ENCODE peak calls at places on chromosomes 1 and 21, in six cellular contexts. J is effector memory CD4-positive, alpha-beta T cell; E is PC-9; O is cardiac muscle cell; L is heart right ventricle; N is WERI-Rb-1. M is an unnamed sample. For H3K36me3, the result is how much of the 10 kb centered on the place peaks cover.

GRCh38 chr1:179092896-179093461 is 11.1 kb downstream of the TOR3A start:
- DNase-seq in E (no peak), L (no peak), N (no peak), J (no peak), O (no peak), M (no peak)

GRCh38 chr1:71339238-71339637 is 258.4 kb upstream of the ZRANB2 start:
- DNase-seq in L (no peak), N (no peak), E (no peak), J (no peak), O (no peak), M (no peak)

GRCh38 chr1:100423832-100424337 is 71.6 kb downstream of the CDC14A start:
- DNase-seq in N (no peak), J (peak), L (no peak), E (no peak), O (no peak), M (no peak)

GRCh38 chr1:241992734-241993133 is 6.2 kb downstream of the MAP1LC3C start:
- DNase-seq in J (no peak), E (no peak), O (no peak), N (no peak), L (no peak), M (no peak)

GRCh38 chr1:71071720-71072119 is 9.1 kb downstream of the ZRANB2 start:
- DNase-seq in J (no peak), N (no peak), E (no peak), O (no peak), L (no peak), M (no peak)

GRCh38 chr1:178953538-178954207 is 72.0 kb upstream of the FAM20B start:
- DNase-seq in O (no peak), L (no peak), N (no peak), E (no peak), J (no peak), M (no peak)

GRCh38 chr1:45730075-45730779 is 20.2 kb downstream of the IPP start:
- DNase-seq in N (no peak), E (peak), J (no peak), O (peak), L (no peak), M (no peak)

GRCh38 chr1:210342986-210343780 is 14.5 kb downstream of the HHAT start:
- DNase-seq in E (no peak), J (no peak), L (no peak), O (no peak), N (no peak), M (no peak)

GRCh38 chr1:226880372-226881287 is 10.2 kb downstream of the PSEN2 start:
- DNase-seq in J (no peak), E (no peak), O (no peak), L (no peak), N (no peak), M (no peak)

GRCh38 chr21:25370311-25370744 is 237.0 kb downstream of the MRPL39 start:
- DNase-seq in L (no peak), O (peak), E (no peak), N (no peak), J (no peak), M (no peak)

GRCh38 chr1:21060523-21060922 is 116.2 kb downstream of the EIF4G3 start:
- DNase-seq in J (no peak), L (no peak), O (no peak), N (no peak), E (no peak), M (no peak)

GRCh38 chr1:115912116-115912515 is 64.2 kb upstream of the SLC22A15 start:
- DNase-seq in J (no peak), E (no peak), N (no peak), L (no peak), O (no peak), M (no peak)

GRCh38 chr1:29698033-29698432 is 461.7 kb downstream of the PTPRU start:
- DNase-seq in O (peak), J (no peak), E (peak), N (peak), L (no peak), M (no peak)

GRCh38 chr1:214568328-214568727 is 16.9 kb upstream of the PTPN14 start:
- DNase-seq in N (no peak), J (no peak), L (no peak), E (no peak), O (peak), M (no peak)

GRCh38 chr1:25675729-25676476 is 59.3 kb downstream of the MAN1C1 start:
- DNase-seq in J (peak), N (no peak), L (no peak), E (no peak), O (no peak), M (no peak)

GRCh38 chr1:169511339-169512028 is 25.7 kb upstream of the SLC19A2 start:
- DNase-seq in E (peak), N (no peak), O (peak), L (no peak), J (no peak), M (no peak)

GRCh38 chr1:55965981-55966461 is 613.3 kb downstream of the PLPP3 start:
- DNase-seq in O (no peak), L (no peak), J (no peak), E (no peak), N (no peak), M (no peak)

GRCh38 chr1:240074422-240074821 is 17.3 kb upstream of the FMN2 start:
- DNase-seq in J (no peak), E (no peak), O (no peak), L (no peak), N (no peak), M (no peak)

GRCh38 chr1:232793944-232794343 is 11.3 kb upstream of the MAP10 start:
- DNase-seq in L (no peak), O (peak), J (no peak), N (peak), E (peak), M (no peak)

GRCh38 chr1:234907585-234908457 is 220.8 kb downstream of the TOMM20 start:
- DNase-seq in L (no peak), N (no peak), O (peak), E (no peak), J (no peak), M (no peak)

GRCh38 chr1:74012583-74012982 is 185.4 kb downstream of the LRRIQ3 start:
- DNase-seq in E (no peak), J (no peak), N (no peak), L (no peak), O (no peak), M (no peak)

GRCh38 chr21:41871302-41872030 is 7.7 kb downstream of the PRDM15 start:
- DNase-seq in L (no peak), O (no peak), N (no peak), J (no peak), E (no peak), M (no peak)

GRCh38 chr21:18142639-18143038 is 102.0 kb upstream of the CHODL start:
- DNase-seq in E (no peak), J (no peak), L (no peak), O (no peak), N (no peak), M (no peak)

GRCh38 chr1:95179205-95180001 is 54.6 kb upstream of the RWDD3 start:
- DNase-seq in E (no peak), O (no peak), J (no peak), N (peak), L (no peak), M (no peak)

GRCh38 chr21:42942244-42942643 is 16.8 kb upstream of the ERVH48-1 start:
- DNase-seq in E (no peak), J (no peak), L (no peak), O (no peak), N (no peak), M (no peak)

GRCh38 chr1:22841754-22842370 is 130.8 kb downstream of the LACTBL1 start:
- DNase-seq in O (peak), L (peak), J (no peak), E (no peak), N (no peak), M (peak)

GRCh38 chr1:11054666-11055065 is 5.2 kb downstream of the SRM start:
- DNase-seq in J (no peak), L (no peak), N (no peak), O (no peak), E (no peak), M (no peak)

GRCh38 chr1:241186716-241187115 is 170.3 kb downstream of the RGS7 start:
- DNase-seq in L (no peak), E (no peak), N (no peak), J (no peak), O (no peak), M (no peak)

GRCh38 chr1:8283058-8283884 is 34.6 kb upstream of the SLC45A1 start:
- DNase-seq in L (no peak), N (no peak), J (no peak), E (no peak), O (no peak), M (no peak)

GRCh38 chr1:27601771-27602509 is 2.0 kb downstream of the AHDC1 start:
- DNase-seq in O (no peak), J (no peak), L (peak), N (no peak), E (no peak), M (no peak)

GRCh38 chr1:97745912-97746311 is 174.9 kb downstream of the DPYD start:
- DNase-seq in L (no peak), E (no peak), O (peak), N (no peak), J (no peak), M (no peak)

GRCh38 chr21:45304161-45304830 is 16.6 kb upstream of the POFUT2 start:
- DNase-seq in N (no peak), L (no peak), J (no peak), O (no peak), E (no peak), M (no peak)

GRCh38 chr1:221961532-221962292 is 219.8 kb upstream of the DUSP10 start:
- DNase-seq in E (peak), N (no peak), J (no peak), O (peak), L (no peak), M (no peak)

GRCh38 chr1:82318921-82319320 is 518.2 kb downstream of the ADGRL2 start:
- DNase-seq in E (no peak), J (no peak), O (peak), N (no peak), L (no peak), M (no peak)

GRCh38 chr1:235919797-235920475 is 53.2 kb upstream of the LYST start:
- DNase-seq in E (peak), O (peak), J (no peak), L (no peak), N (peak), M (no peak)

GRCh38 chr1:242057745-242058115 is 58.8 kb upstream of the MAP1LC3C start:
- DNase-seq in J (no peak), N (no peak), E (no peak), O (no peak), L (no peak), M (no peak)

GRCh38 chr21:46077674-46078101 is 20.2 kb upstream of the COL6A2 start:
- DNase-seq in N (peak), E (no peak), O (no peak), J (no peak), L (no peak), M (no peak)

GRCh38 chr1:110501725-110502124 is 17.2 kb downstream of the KCNA10 start:
- DNase-seq in L (no peak), J (no peak), N (no peak), O (no peak), E (no peak), M (no peak)

DNA sequence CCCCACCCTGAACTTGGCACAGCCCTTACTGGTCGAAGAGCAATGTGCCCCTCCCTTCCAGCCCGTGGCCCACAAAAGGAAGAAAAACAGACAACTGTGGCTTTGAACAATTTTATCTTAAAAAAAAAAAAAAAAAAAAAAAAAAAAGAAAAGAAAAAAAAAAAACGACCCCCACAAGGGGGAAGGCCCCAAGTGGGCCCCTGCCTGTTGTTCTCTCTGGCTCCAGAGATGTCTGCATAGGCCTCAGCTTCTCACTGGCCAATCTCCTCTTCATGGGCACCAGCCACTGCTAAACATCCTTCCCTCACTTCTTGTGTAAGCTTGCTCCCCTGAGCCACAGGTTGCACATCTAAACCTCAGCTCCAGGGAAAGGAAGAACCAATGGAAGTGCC is 386 bp upstream of the TSTD1 start:
- DNase-seq in E (no peak), O (no peak), J (no peak), N (no peak), L (no peak), M (no peak)
- H3K4me3 ChIP-seq in E (peak), O (peak), J (peak), N (peak), L (peak), M (peak)

GRCh38 chr1:198656500-198656932 is 17.7 kb downstream of the PTPRC start:
- DNase-seq in J (peak), O (peak), L (peak), N (no peak), E (peak), M (no peak)
- H3K36me3 ChIP-seq in J (under half), O (under half), L (under half), N (under half), E (under half), M (under half)

DNA sequence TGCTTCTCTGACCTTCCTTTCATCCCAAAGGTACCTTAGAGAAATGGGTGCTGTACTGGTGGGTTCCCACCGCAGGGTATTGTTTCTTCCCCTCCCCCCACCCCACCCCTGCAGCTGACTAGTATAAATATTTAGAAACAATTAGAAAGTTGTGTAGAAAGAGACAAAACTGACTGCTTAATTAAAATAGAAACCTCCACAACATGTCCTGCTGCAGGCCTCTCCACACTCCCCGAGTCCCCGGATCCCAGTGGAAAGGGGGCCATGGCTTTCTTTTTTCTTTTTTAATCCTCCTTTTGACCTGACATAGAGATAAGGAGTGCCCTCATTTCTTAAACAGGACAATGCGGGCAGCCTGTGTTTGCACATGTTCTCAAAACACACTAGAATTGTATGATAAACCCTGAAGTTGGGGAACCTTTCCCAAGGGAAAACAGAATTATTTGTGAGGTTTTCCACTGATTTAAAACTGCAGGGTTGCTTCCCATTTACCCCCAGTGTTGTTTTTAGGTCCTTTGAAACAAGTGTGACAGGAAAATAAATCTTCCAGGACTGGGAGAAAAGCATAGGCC is 1.7 kb downstream of the RHOU start:
- DNase-seq in L (no peak), O (no peak), J (no peak), E (no peak), N (no peak), M (no peak)
- H3K4me3 ChIP-seq in L (peak), O (peak), J (peak), E (no peak), N (no peak), M (peak)

DNA sequence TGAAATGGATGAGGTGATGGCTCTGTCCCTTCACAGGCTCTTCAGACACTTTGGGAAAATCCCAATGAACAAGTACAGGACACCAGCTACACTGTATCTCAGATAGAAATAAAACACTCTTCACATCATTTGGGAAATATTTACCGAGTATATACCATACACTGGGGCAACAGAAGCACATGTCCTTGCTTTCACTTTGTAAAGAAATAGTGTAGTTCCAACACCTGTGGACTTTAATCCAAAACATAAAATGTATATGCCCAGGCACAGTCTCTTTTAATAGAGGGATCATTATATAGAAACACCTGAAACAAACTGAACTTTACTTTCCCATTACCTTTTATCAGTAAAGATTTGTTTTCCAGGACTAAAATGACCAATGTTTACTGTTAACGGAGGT is 14.0 kb downstream of the SOD1 start:
- DNase-seq in N (no peak), E (no peak), J (no peak), L (no peak), O (no peak), M (no peak)
- H3K36me3 ChIP-seq in N (under half), E (under half), J (under half), L (under half), O (under half), M (under half)

DNA sequence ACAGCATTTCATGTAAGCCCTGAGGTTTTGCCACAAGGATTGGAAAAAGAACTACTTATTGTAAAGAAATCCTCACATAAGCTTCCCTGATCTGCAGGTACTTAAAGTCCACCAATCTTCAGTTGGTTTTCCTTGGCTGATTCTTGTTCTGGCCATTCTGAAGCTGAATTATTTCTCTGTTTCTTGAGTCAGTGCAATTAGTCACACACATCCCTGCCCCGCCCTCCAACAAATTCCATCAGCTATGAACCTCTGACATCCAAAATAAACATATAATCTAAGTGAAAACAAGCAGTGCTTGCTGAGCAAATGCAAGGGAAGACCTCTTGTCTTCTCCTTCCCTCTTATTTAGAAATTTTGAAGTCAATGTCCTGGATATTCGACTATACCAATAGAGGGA is 8.2 kb upstream of the FNDC7 start:
- DNase-seq in E (peak), N (no peak), L (no peak), O (peak), J (no peak), M (no peak)
- H3K4me3 ChIP-seq in E (no peak), N (no peak), L (no peak), O (no peak), J (no peak), M (peak)

DNA sequence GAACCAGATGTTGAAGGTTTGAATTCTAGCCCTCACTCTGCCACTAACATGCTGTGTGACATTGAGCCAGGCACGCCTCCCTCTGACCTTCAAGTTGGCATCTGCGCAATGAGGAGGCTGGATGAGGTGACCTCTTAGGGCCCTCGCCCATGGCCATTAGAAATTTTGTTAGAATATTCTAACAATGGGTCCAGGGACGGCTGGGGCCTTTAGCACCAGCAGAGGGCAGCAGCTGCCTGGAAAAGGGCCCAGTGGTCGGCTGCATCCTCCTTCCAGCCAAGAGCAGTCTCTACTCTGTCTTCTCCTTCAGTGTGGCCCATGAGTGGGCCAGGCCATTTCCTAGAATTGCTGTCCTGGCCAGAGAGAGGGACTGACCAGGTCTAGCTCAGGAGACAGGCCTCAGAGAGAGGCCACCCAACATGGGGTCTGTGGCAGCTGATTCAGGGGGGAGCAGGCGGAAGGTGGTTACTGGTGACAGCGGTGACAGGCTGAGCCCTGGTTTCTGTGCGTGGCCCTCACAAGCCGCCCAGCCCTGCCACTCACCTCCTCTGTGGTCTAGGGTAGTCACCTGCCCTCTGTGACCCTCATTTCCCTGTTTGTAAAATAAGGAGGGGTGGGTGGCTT is 101.3 kb upstream of the ACTL8 start:
- DNase-seq in N (peak), L (peak), J (no peak), O (peak), E (no peak), M (no peak)
- H3K36me3 ChIP-seq in N (under half), L (half or more), J (under half), O (under half), E (under half), M (half or more)

GRCh38 chr1:41389009-41389408 is 27.8 kb downstream of the FOXO6 start:
- DNase-seq in L (no peak), E (peak), J (no peak), N (no peak), O (no peak), M (no peak)

GRCh38 chr1:41386190-41386518 is 24.9 kb downstream of the FOXO6 start:
- DNase-seq in J (no peak), N (no peak), E (no peak), O (no peak), L (no peak), M (no peak)

GRCh38 chr1:41385398-41386189 is 24.4 kb downstream of the FOXO6 start:
- DNase-seq in N (no peak), E (no peak), J (no peak), L (no peak), O (no peak), M (no peak)

GRCh38 chr1:41388517-41388916 is 27.3 kb downstream of the FOXO6 start:
- DNase-seq in N (no peak), O (no peak), L (no peak), J (no peak), E (no peak), M (no peak)

GRCh38 chr1:41387667-41388091 is 26.4 kb downstream of the FOXO6 start:
- DNase-seq in J (no peak), N (peak), E (peak), O (peak), L (peak), M (no peak)
- H3K4me3 ChIP-seq in J (no peak), N (no peak), E (no peak), O (no peak), L (no peak), M (no peak)

M was measured in thoracic aorta.